ENCODE peak calls at places on chromosomes 4 and X, in eight cellular contexts. D, L, T, X, B, J, Y and G are unnamed samples.

GRCh38 chr4:126778348-126778747 is 854.4 kb upstream of the INTU start:
- DNase-seq in Y (no peak), X (peak; percentile 71), B (no peak), D (no peak), T (no peak), L (no peak), J (no peak), G (no peak)

GRCh38 chrX:2284133-2284532 is 216.6 kb downstream of the DHRSX start:
- DNase-seq in B (no peak), L (no peak), X (no peak), D (no peak), T (no peak), J (no peak), Y (no peak), G (no peak)

GRCh38 chrX:40996886-40997530 is 88.2 kb upstream of the USP9X start:
- DNase-seq in J (no peak), B (peak; percentile 41), X (peak; percentile 78), D (no peak), T (peak; percentile 34), Y (no peak), L (no peak), G (no peak)

GRCh38 chr4:40199179-40199670 is 2.4 kb downstream of the RHOH start:
- DNase-seq in T (no peak), D (no peak), J (no peak), Y (no peak), X (no peak), B (no peak), L (no peak), G (no peak)

GRCh38 chr4:113952452-113953029 is 26.9 kb downstream of the ARSJ start:
- DNase-seq in T (no peak), J (no peak), L (no peak), B (no peak), D (no peak), Y (no peak), X (peak; percentile 78), G (no peak)

GRCh38 chr4:107380836-107381438 is 339.1 kb downstream of the PAPSS1 start:
- DNase-seq in J (no peak), L (no peak), B (no peak), D (no peak), X (no peak), Y (no peak), T (no peak), G (no peak)

GRCh38 chrX:13415551-13415950 is 95.7 kb upstream of the ATXN3L start:
- DNase-seq in T (no peak), X (no peak), L (no peak), Y (no peak), J (no peak), D (no peak), B (no peak), G (no peak)

GRCh38 chr4:4326136-4326535 is 36.1 kb downstream of the ZBTB49 start:
- DNase-seq in D (no peak), Y (no peak), J (peak; percentile 50), B (no peak), L (no peak), X (no peak), T (peak; percentile 70), G (no peak)

GRCh38 chr4:52566136-52567031 is 92.7 kb downstream of the USP46 start:
- DNase-seq in X (no peak), D (no peak), L (no peak), Y (no peak), B (no peak), J (no peak), T (no peak), G (no peak)

GRCh38 chr4:13989496-13989895 is 362.0 kb upstream of the BOD1L1 start:
- DNase-seq in T (no peak), Y (no peak), L (no peak), B (no peak), J (no peak), X (no peak), D (no peak), G (no peak)

GRCh38 chrX:149903889-149904748 is 23.1 kb downstream of the MAGEA8 start:
- DNase-seq in Y (no peak), J (no peak), D (no peak), B (peak; percentile 46), L (no peak), X (peak; percentile 1), T (no peak), G (no peak)

GRCh38 chrX:132957211-132958085 is 981 bp downstream of the HS6ST2 start:
- DNase-seq in D (peak; percentile 48), X (peak; percentile 6), B (no peak), L (peak; percentile 21), Y (no peak), J (no peak), T (no peak), G (no peak)

GRCh38 chrX:13046035-13046851 is 1.8 kb upstream of the FAM9C start:
- DNase-seq in X (no peak), D (no peak), L (no peak), Y (no peak), B (no peak), T (no peak), J (no peak), G (no peak)

GRCh38 chr4:1518997-1519700 is 112.9 kb upstream of the NKX1-1 start:
- DNase-seq in X (no peak), T (no peak), J (no peak), D (no peak), B (no peak), Y (no peak), L (no peak), G (no peak)

GRCh38 chrX:108199691-108200090 is 108.1 kb downstream of the ATG4A start:
- DNase-seq in B (peak; percentile 17), D (peak; percentile 30), J (no peak), L (no peak), Y (no peak), T (no peak), X (peak; percentile 44), G (peak; percentile 12)

GRCh38 chr4:52760256-52760655 is 9.0 kb upstream of the ERVMER34-1 start:
- DNase-seq in Y (no peak), T (no peak), X (no peak), B (no peak), D (no peak), L (no peak), J (no peak), G (no peak)

GRCh38 chr4:88195666-88196365 is 37.4 kb upstream of the ABCG2 start:
- DNase-seq in T (no peak), B (no peak), J (no peak), L (no peak), X (no peak), D (no peak), Y (no peak), G (no peak)

GRCh38 chrX:131199086-131199485 is 90.0 kb downstream of the IGSF1 start:
- DNase-seq in T (no peak), D (no peak), B (no peak), L (no peak), Y (no peak), J (no peak), X (no peak), G (no peak)

GRCh38 chrX:120244735-120245498 is 5.7 kb upstream of the ZBTB33 start:
- DNase-seq in D (peak; percentile 83), B (peak; percentile 19), T (peak; percentile 94), J (peak; percentile 84), X (peak; percentile 73), L (peak; percentile 73), Y (no peak), G (peak; percentile 23)

GRCh38 chrX:120251471-120252011 is 929 bp downstream of the ZBTB33 start:
- DNase-seq in X (peak; percentile 34), B (peak; percentile 22), Y (no peak), T (no peak), L (peak; percentile 30), J (no peak), D (peak; percentile 40), G (no peak)

GRCh38 chrX:120253784-120254183 is 3.2 kb downstream of the ZBTB33 start:
- DNase-seq in X (no peak), B (no peak), J (no peak), L (no peak), Y (no peak), T (no peak), D (no peak), G (no peak)

GRCh38 chrX:120250522-120251271 is at the start of gene ZBTB33:
- DNase-seq in Y (peak; percentile 94), T (peak; percentile 96), D (peak; percentile 91), B (peak; percentile 88), J (peak; percentile 91), L (peak; percentile 90), X (peak; percentile 96), G (peak; percentile 63)
- TF ChIP-seq POLR2A in Y (peak; percentile 13), T (no peak), D (peak; percentile 66), B (peak; percentile 74), J (peak; percentile 41), L (peak; percentile 66), X (no peak), G (peak; percentile 71)

DNA sequence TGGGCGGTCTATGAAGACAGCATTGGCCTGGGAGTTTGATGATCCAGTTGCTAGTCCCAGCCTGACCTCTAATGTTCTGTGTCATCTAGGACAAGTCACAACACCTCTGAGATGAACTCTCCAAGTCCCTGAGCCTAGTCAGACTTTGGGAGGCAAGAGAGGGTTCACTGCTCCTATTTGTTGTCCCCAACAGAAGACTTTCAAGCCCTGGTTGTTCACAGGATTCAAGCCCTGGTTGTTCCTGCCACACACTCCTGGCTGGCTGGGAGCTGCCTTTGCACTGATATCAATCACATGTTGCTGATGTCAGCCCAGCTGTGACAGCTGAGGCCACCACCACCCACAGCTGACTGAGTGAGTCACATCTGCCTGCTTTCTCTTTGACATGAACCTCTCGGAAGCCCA is 253.2 kb upstream of the RASGEF1B start:
- DNase-seq in T (peak; percentile 94), J (no peak), Y (no peak), X (no peak), B (peak; percentile 23), D (no peak), L (no peak), G (no peak)
- TF ChIP-seq POLR2A in T (no peak), J (no peak), Y (no peak), X (no peak), B (no peak), D (no peak), L (no peak), G (no peak)

DNA sequence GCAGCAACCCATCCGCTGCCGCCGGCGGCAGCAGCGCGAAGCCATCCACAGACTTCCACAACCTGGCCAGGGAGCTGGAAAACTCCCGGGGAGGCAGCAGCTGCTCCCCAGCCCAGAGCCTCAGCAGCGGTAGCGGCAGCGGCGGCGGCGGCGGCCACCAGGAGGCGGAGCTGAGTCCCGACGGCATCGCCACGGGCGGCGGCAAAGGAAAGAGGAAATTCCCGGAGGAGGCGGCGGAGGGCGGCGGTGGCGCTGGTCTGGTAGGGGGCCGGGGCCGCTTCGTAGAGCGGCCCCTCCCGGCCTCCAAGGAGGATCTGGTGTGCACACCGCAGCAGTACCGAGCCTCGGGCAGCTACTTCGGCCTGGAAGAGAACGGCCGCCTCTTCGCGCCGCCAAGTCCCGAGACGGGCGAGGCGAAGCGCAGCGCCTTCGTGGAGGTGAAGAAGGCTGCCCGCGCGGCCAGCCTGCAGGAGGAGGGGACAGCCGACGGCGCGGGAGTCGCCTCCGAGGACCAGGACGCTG is 4.9 kb downstream of the PRDM8 start:
- DNase-seq in J (peak; percentile 93), D (peak; percentile 88), X (peak; percentile 77), B (no peak), L (peak; percentile 91), Y (no peak), T (peak; percentile 96), G (no peak)
- TF ChIP-seq POLR2A in J (no peak), D (no peak), X (no peak), B (no peak), L (peak; percentile 28), Y (no peak), T (no peak), G (no peak)

DNA sequence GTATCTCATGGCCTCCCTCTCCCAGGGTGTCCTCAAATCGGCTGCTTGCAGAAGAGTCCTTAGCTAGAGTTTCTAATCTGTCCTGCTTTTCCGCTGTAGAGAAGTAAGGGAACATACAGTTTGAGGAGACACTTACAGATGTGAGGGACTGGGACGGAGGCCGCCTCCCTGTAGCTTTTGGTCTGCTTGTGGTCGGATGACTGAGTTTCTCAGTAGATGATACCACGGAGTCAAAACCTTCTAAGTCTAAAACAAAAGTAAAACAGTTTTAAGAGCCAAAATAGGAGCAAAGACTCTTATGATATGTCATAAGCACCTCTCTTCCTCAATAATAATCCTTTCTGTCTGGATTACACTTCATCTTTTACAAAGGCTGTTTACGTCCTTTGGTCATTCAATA is 34.5 kb upstream of the MAP3K15 start:
- DNase-seq in L (no peak), X (no peak), D (no peak), Y (no peak), J (no peak), T (no peak), B (no peak), G (no peak)
- TF ChIP-seq POLR2A in L (no peak), X (no peak), D (no peak), Y (no peak), J (no peak), T (no peak), B (no peak), G (no peak)